ENCODE peak calls at places on chromosomes 12 and 14, in five cellular contexts. E is neural crest cell, U is neuronal stem cell, P is A549, V is HCT116. Z is an unnamed sample.

GRCh38 chr14:90632451-90632850 is 183.8 kb downstream of the TTC7B start:
- DNase-seq in U (no peak), E (no peak), P (no peak), V (no peak), Z (no peak)

GRCh38 chr12:10771132-10771733 is 31.2 kb downstream of the TAS2R7 start:
- DNase-seq in E (no peak), V (peak), U (peak), P (peak), Z (no peak)

GRCh38 chr12:108606492-108606891 is 8.6 kb upstream of the TMEM119 start:
- DNase-seq in V (no peak), U (no peak), E (no peak), P (no peak), Z (peak)

GRCh38 chr12:131242741-131243496 is 289.2 kb downstream of the ADGRD1 start:
- DNase-seq in P (peak), E (peak), U (no peak), V (peak), Z (no peak)

GRCh38 chr12:18943200-18943599 is 186.3 kb upstream of the PLEKHA5 start:
- DNase-seq in V (no peak), P (no peak), E (no peak), U (no peak), Z (no peak)

GRCh38 chr12:22617630-22618029 is 7.3 kb upstream of the ETNK1 start:
- DNase-seq in V (no peak), P (no peak), U (no peak), E (no peak), Z (no peak)

GRCh38 chr12:92673756-92674155 is 29.0 kb upstream of the PLEKHG7 start:
- DNase-seq in E (no peak), U (no peak), V (no peak), P (no peak), Z (no peak)

GRCh38 chr12:104671407-104672095 is 214.8 kb downstream of the CHST11 start:
- DNase-seq in E (no peak), P (peak), V (peak), U (no peak), Z (peak)

GRCh38 chr12:28424965-28425364 is 234.7 kb downstream of the CCDC91 start:
- DNase-seq in U (no peak), E (no peak), V (no peak), P (no peak), Z (peak)

GRCh38 chr12:21459474-21459873 is 22.0 kb downstream of the PYROXD1 start:
- DNase-seq in V (no peak), P (no peak), U (no peak), E (no peak), Z (no peak)

GRCh38 chr12:26768611-26769603 is 64.1 kb downstream of the ITPR2 start:
- DNase-seq in E (no peak), P (peak), V (no peak), U (no peak), Z (no peak)

GRCh38 chr12:82383930-82384513 is 25.7 kb downstream of the METTL25 start:
- DNase-seq in U (no peak), E (no peak), P (peak), V (no peak), Z (no peak)

GRCh38 chr12:124551268-124552144 is 15.9 kb downstream of the NCOR2 start:
- DNase-seq in V (no peak), E (no peak), P (no peak), U (no peak), Z (no peak)